ENCODE peak calls at places on chromosomes 11 and 22, in seven cellular contexts. E is activated T-cell treated with anti-CD3 and anti-CD28 coated beads, Interleukin-2, amount 50 U/mL, for 4 hours; W is left ventricle myocardium superior; S is activated CD8-positive, alpha-beta T cell treated with anti-CD3 and anti-CD28 coated beads for 36 hours; Q is HCT116; R is heart right ventricle; D is left lung. U is an unnamed sample.

GRCh38 chr11:86570457-86570856 is 102.0 kb downstream of the ME3 start:
- ATAC-seq in S (no peak), R (no peak), E (no peak), D (no peak), W (no peak), Q (no peak), U (no peak)

GRCh38 chr11:2298795-2299747 is 2.6 kb downstream of the C11orf21 start:
- ATAC-seq in E (no peak), S (peak), R (no peak), D (peak), W (no peak), Q (peak), U (no peak)

GRCh38 chr11:47506363-47506762 is 46.6 kb downstream of the CELF1 start:
- ATAC-seq in Q (no peak), D (peak), S (no peak), W (peak), E (no peak), R (peak), U (no peak)

GRCh38 chr11:10375280-10376048 is 70.6 kb downstream of the ADM start:
- ATAC-seq in Q (no peak), R (no peak), E (no peak), W (no peak), D (peak), S (no peak), U (no peak)

GRCh38 chr22:26479043-26479791 is 4.4 kb downstream of the HPS4 start:
- ATAC-seq in S (no peak), W (no peak), Q (no peak), E (no peak), R (no peak), D (no peak), U (no peak)

GRCh38 chr11:76193219-76193618 is 13.1 kb downstream of the WNT11 start:
- ATAC-seq in E (no peak), D (no peak), R (no peak), Q (peak), W (no peak), S (no peak), U (no peak)

GRCh38 chr22:45335021-45335818 is 25.5 kb downstream of the FAM118A start:
- ATAC-seq in R (peak), Q (peak), E (no peak), D (no peak), S (no peak), W (peak), U (no peak)

GRCh38 chr11:119774180-119774763 is 45.3 kb upstream of the NECTIN1 start:
- ATAC-seq in Q (no peak), S (no peak), W (no peak), R (no peak), D (no peak), E (no peak), U (no peak)

GRCh38 chr22:50456466-50457234 is 18.2 kb downstream of the SBF1 start:
- ATAC-seq in R (no peak), S (peak), W (no peak), E (no peak), Q (peak), D (no peak), U (no peak)